ENCODE peak calls at places on chromosomes 7 and 10, in five cellular contexts. B, H, A, O and U are unnamed samples.

GRCh38 chr7:97094531-97094930 is 23.0 kb upstream of the SDHAF3 start:
- DNase-seq in B (no peak), H (no peak), A (no peak), O (no peak), U (no peak)

GRCh38 chr7:139092090-139092796 is 17.3 kb downstream of the ZC3HAV1 start:
- DNase-seq in B (no peak), H (no peak), A (no peak), O (no peak), U (no peak)

GRCh38 chr7:5630670-5631069 is 150.8 kb downstream of the RNF216 start:
- DNase-seq in B (no peak), H (no peak), A (no peak), O (no peak), U (no peak)

GRCh38 chr7:101990811-101991418 is 173.5 kb downstream of the CUX1 start:
- DNase-seq in B (no peak), H (no peak), A (no peak), O (peak), U (no peak)

GRCh38 chr7:155345490-155345889 is 47.8 kb downstream of the INSIG1 start:
- DNase-seq in B (no peak), H (no peak), A (no peak), O (no peak), U (no peak)

GRCh38 chr10:120131183-120131582 is 238.7 kb downstream of the SEC23IP start:
- DNase-seq in B (peak), H (no peak), A (peak), O (peak), U (no peak)

GRCh38 chr10:101162677-101163076 is 31.6 kb downstream of the TLX1 start:
- DNase-seq in B (no peak), H (no peak), A (no peak), O (no peak), U (no peak)

GRCh38 chr7:974172-974571 is 1.2 kb downstream of the COX19 start:
- DNase-seq in B (no peak), H (no peak), A (no peak), O (peak), U (no peak)

GRCh38 chr10:73814896-73815718 is 3.7 kb upstream of the NDST2 start:
- DNase-seq in B (no peak), H (peak), A (peak), O (peak), U (peak)

GRCh38 chr7:126079581-126079980 is 1150.0 kb upstream of the POT1 start:
- DNase-seq in B (no peak), H (no peak), A (peak), O (no peak), U (no peak)

GRCh38 chr7:17042211-17042610 is 160.4 kb upstream of the AGR3 start:
- DNase-seq in B (no peak), H (peak), A (no peak), O (no peak), U (no peak)

GRCh38 chr10:22670796-22671195 is 43.6 kb downstream of the PIP4K2A start:
- DNase-seq in B (no peak), H (no peak), A (no peak), O (no peak), U (no peak)

GRCh38 chr7:27185708-27186449 is 847 bp upstream of the HOXA11 start:
- DNase-seq in B (peak), H (no peak), A (peak), O (no peak), U (no peak)

GRCh38 chr10:131682271-131682962 is 218.4 kb upstream of the PPP2R2D start:
- DNase-seq in B (no peak), H (no peak), A (no peak), O (no peak), U (no peak)

GRCh38 chr10:124145109-124145860 is 51.9 kb upstream of the CHST15 start:
- DNase-seq in B (no peak), H (no peak), A (no peak), O (peak), U (no peak)

GRCh38 chr7:21028186-21028989 is 241.7 kb upstream of the SP8 start:
- DNase-seq in B (no peak), H (no peak), A (no peak), O (no peak), U (no peak)

GRCh38 chr7:40372031-40372430 is 237.2 kb downstream of the SUGCT start:
- DNase-seq in B (no peak), H (no peak), A (no peak), O (no peak), U (no peak)

GRCh38 chr10:80555415-80555814 is 17.7 kb downstream of the SH2D4B start:
- DNase-seq in B (no peak), H (no peak), A (peak), O (no peak), U (no peak)

GRCh38 chr7:137241655-137242054 is 101.9 kb downstream of the PTN start:
- DNase-seq in B (no peak), H (no peak), A (no peak), O (no peak), U (no peak)